ENCODE peak calls at places on chromosomes 7 and 10, in eight cellular contexts. D is NCI-H774; U is GM12891; K is upper lobe of left lung; X is T-helper 2 cell; H is D341Med; R is activated T-cell treated with anti-CD3 and anti-CD28 coated beads for 1 hour; P is CD4-positive, alpha-beta T cell. E is an unnamed sample.

GRCh38 chr10:4082851-4083250 is 297.8 kb upstream of the KLF6 start:
- DNase-seq in U (no peak), H (no peak), D (no peak), X (no peak), R (no peak), K (no peak), P (no peak), E (no peak)

GRCh38 chr7:132577206-132578049 is 1.2 kb upstream of the PLXNA4 start:
- DNase-seq in D (peak), P (no peak), R (no peak), H (peak), X (no peak), K (peak), U (peak), E (no peak)

GRCh38 chr7:44521347-44522095 is 19.6 kb downstream of the NPC1L1 start:
- DNase-seq in K (no peak), U (no peak), X (no peak), R (no peak), P (no peak), H (no peak), D (no peak), E (no peak)

GRCh38 chr10:79482721-79483120 is 29.6 kb upstream of the EIF5AL1 start:
- DNase-seq in K (no peak), U (no peak), D (no peak), R (no peak), X (no peak), P (no peak), H (no peak), E (no peak)

GRCh38 chr7:159026271-159027047 is 118.2 kb downstream of the VIPR2 start:
- DNase-seq in R (no peak), X (peak), U (no peak), H (no peak), D (no peak), P (peak), K (no peak), E (no peak)

GRCh38 chr7:117901089-117901797 is 28.0 kb upstream of the CTTNBP2 start:
- DNase-seq in P (no peak), H (no peak), X (no peak), D (no peak), K (no peak), U (no peak), R (no peak), E (no peak)

GRCh38 chr7:105256621-105257283 is 132.0 kb downstream of the SRPK2 start:
- DNase-seq in D (no peak), P (no peak), R (no peak), H (no peak), K (no peak), X (peak), U (no peak), E (no peak)

GRCh38 chr7:28309684-28310083 is 102.6 kb upstream of the CREB5 start:
- DNase-seq in D (no peak), U (no peak), K (no peak), P (no peak), H (no peak), R (no peak), X (no peak), E (no peak)

GRCh38 chr7:128734777-128735342 is 4.3 kb upstream of the CALU start:
- DNase-seq in R (no peak), X (no peak), K (no peak), P (no peak), D (no peak), H (no peak), U (no peak), E (no peak)

GRCh38 chr7:587769-588168 is 68.1 kb upstream of the PDGFA start:
- DNase-seq in D (no peak), P (no peak), H (no peak), R (no peak), X (no peak), U (no peak), K (no peak), E (no peak)

GRCh38 chr10:75864717-75865116 is 433.3 kb downstream of the LRMDA start:
- DNase-seq in H (no peak), U (no peak), K (no peak), R (no peak), X (no peak), P (no peak), D (no peak), E (no peak)

GRCh38 chr7:32890553-32891045 is 961 bp downstream of the KBTBD2 start:
- DNase-seq in D (peak), K (no peak), U (no peak), X (peak), R (no peak), H (peak), P (no peak), E (peak)

GRCh38 chr10:129280103-129280502 is 186.9 kb upstream of the MGMT start:
- DNase-seq in P (no peak), H (no peak), K (no peak), D (no peak), R (no peak), U (no peak), X (no peak), E (no peak)

GRCh38 chr10:8042864-8043568 is 11.5 kb upstream of the GATA3 start:
- DNase-seq in R (no peak), D (no peak), K (peak), H (no peak), X (no peak), P (no peak), U (no peak), E (no peak)

GRCh38 chr7:52684388-52684787 is 351.0 kb upstream of the POM121L12 start:
- DNase-seq in P (no peak), H (no peak), R (no peak), D (no peak), X (no peak), K (no peak), U (no peak), E (no peak)

GRCh38 chr10:86366033-86366901 is at the start of gene GRID1:
- DNase-seq in P (peak), D (no peak), X (no peak), U (peak), H (peak), R (no peak), K (peak), E (no peak)

GRCh38 chr7:47266131-47266706 is 315.7 kb downstream of the TNS3 start:
- DNase-seq in H (no peak), K (no peak), P (no peak), R (no peak), X (peak), D (peak), U (peak), E (no peak)

GRCh38 chr7:37377231-37377630 is 71.4 kb downstream of the ELMO1 start:
- DNase-seq in H (no peak), P (no peak), K (no peak), D (no peak), X (peak), U (no peak), R (no peak), E (no peak)

GRCh38 chr7:130672146-130672545 is 3.6 kb upstream of the COPG2 start:
- DNase-seq in H (no peak), R (no peak), P (no peak), K (no peak), D (no peak), X (no peak), U (no peak), E (no peak)

GRCh38 chr10:101829561-101830315 is 11.5 kb upstream of the OGA start:
- DNase-seq in K (peak), R (peak), X (peak), P (peak), H (peak), U (peak), D (peak), E (no peak)

GRCh38 chr10:47134166-47134565 is 165.8 kb upstream of the GDF10 start:
- DNase-seq in R (no peak), H (no peak), K (no peak), D (no peak), P (no peak), X (no peak), U (no peak), E (no peak)

GRCh38 chr10:49186613-49187012 is 1.6 kb downstream of the TMEM273 start:
- DNase-seq in P (no peak), H (no peak), X (no peak), R (no peak), U (no peak), D (no peak), K (no peak), E (no peak)

GRCh38 chr10:78899996-78900714 is 168.6 kb upstream of the ZMIZ1 start:
- DNase-seq in P (no peak), D (no peak), R (no peak), H (no peak), K (peak), X (no peak), U (no peak), E (no peak)

GRCh38 chr7:90764848-90765570 is 168.9 kb downstream of the CDK14 start:
- DNase-seq in U (no peak), K (no peak), R (no peak), X (no peak), D (no peak), H (no peak), P (no peak), E (no peak)

GRCh38 chr10:97850446-97850845 is 803 bp downstream of the GOLGA7B start:
- DNase-seq in H (no peak), D (no peak), X (peak), R (no peak), K (no peak), U (no peak), P (no peak), E (no peak)

GRCh38 chr10:123858907-123859650 is 32.5 kb downstream of the CPXM2 start:
- DNase-seq in K (no peak), D (no peak), X (no peak), H (no peak), P (no peak), R (no peak), U (no peak), E (no peak)

GRCh38 chr7:155972651-155973349 is 160.5 kb upstream of the SHH start:
- DNase-seq in R (no peak), D (no peak), X (no peak), U (no peak), P (peak), H (no peak), K (no peak), E (no peak)

GRCh38 chr7:5693529-5693928 is 87.9 kb downstream of the RNF216 start:
- DNase-seq in H (no peak), K (no peak), U (no peak), X (no peak), P (no peak), D (no peak), R (no peak), E (no peak)

GRCh38 chr7:38374507-38374906 is 101.1 kb upstream of the TARP start:
- DNase-seq in U (no peak), X (peak), D (no peak), K (no peak), H (peak), P (peak), R (peak), E (no peak)

GRCh38 chr7:142602756-142603155 is 146.5 kb upstream of the PRSS1 start:
- DNase-seq in R (no peak), H (no peak), D (no peak), P (no peak), X (no peak), K (no peak), U (no peak), E (no peak)

GRCh38 chr7:2269468-2270460 is 27.7 kb downstream of the NUDT1 start:
- DNase-seq in X (no peak), K (no peak), H (no peak), U (no peak), R (no peak), P (no peak), D (no peak), E (no peak)

GRCh38 chr7:76009672-76010600 is 15.5 kb upstream of the TMEM120A start:
- DNase-seq in K (no peak), R (no peak), U (no peak), P (no peak), X (no peak), H (peak), D (no peak), E (no peak)

GRCh38 chr7:9498303-9498702 is 1064.9 kb downstream of the NXPH1 start:
- DNase-seq in H (no peak), K (no peak), R (no peak), D (no peak), P (no peak), X (no peak), U (no peak), E (no peak)

E was measured in NCI-H2081 treated with DMSO at 0.1 percent for 48 hours.